ENCODE peak calls at places on chromosomes 11 and 22, in seven cellular contexts. One of them, this sample, is unnamed.

GRCh38 chr11:66100272-66101037 is 30.4 kb downstream of the PACS1 start:
- DNase-seq in HAP-1: no peak
- DNase-seq in A549: peak; percentile 59
- DNase-seq in CD8-positive, alpha-beta T cell: peak; percentile 31
- DNase-seq in pancreas: peak; percentile 86
- DNase-seq in OCI-LY7: peak; percentile 86
- DNase-seq in IMR-90: no peak
- DNase-seq in this sample: peak; percentile 36

GRCh38 chr11:1381793-1382425 is 7.8 kb upstream of the BRSK2 start:
- DNase-seq in pancreas: peak; percentile 14
- DNase-seq in CD8-positive, alpha-beta T cell: no peak
- DNase-seq in OCI-LY7: no peak
- DNase-seq in IMR-90: no peak
- DNase-seq in A549: no peak
- DNase-seq in HAP-1: no peak
- DNase-seq in this sample: no peak

GRCh38 chr11:128086794-128087193 is 500.6 kb downstream of the ETS1 start:
- DNase-seq in A549: no peak
- DNase-seq in OCI-LY7: no peak
- DNase-seq in IMR-90: no peak
- DNase-seq in HAP-1: no peak
- DNase-seq in pancreas: no peak
- DNase-seq in CD8-positive, alpha-beta T cell: no peak
- DNase-seq in this sample: no peak

GRCh38 chr11:746289-747175 is 732 bp upstream of the TALDO1 start:
- DNase-seq in A549: peak; percentile 45
- DNase-seq in OCI-LY7: peak; percentile 35
- DNase-seq in HAP-1: peak; percentile 41
- DNase-seq in pancreas: no peak
- DNase-seq in CD8-positive, alpha-beta T cell: no peak
- DNase-seq in IMR-90: peak; percentile 24
- DNase-seq in this sample: peak; percentile 22

GRCh38 chr11:32960553-32961164 is 55.0 kb upstream of the DEPDC7 start:
- DNase-seq in pancreas: no peak
- DNase-seq in OCI-LY7: peak; percentile 60
- DNase-seq in HAP-1: peak; percentile 72
- DNase-seq in CD8-positive, alpha-beta T cell: no peak
- DNase-seq in A549: peak; percentile 63
- DNase-seq in IMR-90: peak; percentile 71
- DNase-seq in this sample: peak; percentile 31

GRCh38 chr11:115616941-115617340 is 112.7 kb upstream of the CADM1 start:
- DNase-seq in CD8-positive, alpha-beta T cell: no peak
- DNase-seq in pancreas: peak; percentile 20
- DNase-seq in HAP-1: no peak
- DNase-seq in A549: no peak
- DNase-seq in IMR-90: peak; percentile 90
- DNase-seq in OCI-LY7: no peak
- DNase-seq in this sample: peak; percentile 90

GRCh38 chr22:28773461-28773867 is 969 bp downstream of the CCDC117 start:
- DNase-seq in OCI-LY7: no peak
- DNase-seq in HAP-1: no peak
- DNase-seq in A549: no peak
- DNase-seq in IMR-90: peak; percentile 69
- DNase-seq in CD8-positive, alpha-beta T cell: no peak
- DNase-seq in pancreas: no peak
- DNase-seq in this sample: peak; percentile 49

GRCh38 chr11:132008872-132009271 is 638.5 kb downstream of the NTM start:
- DNase-seq in OCI-LY7: no peak
- DNase-seq in CD8-positive, alpha-beta T cell: no peak
- DNase-seq in IMR-90: no peak
- DNase-seq in HAP-1: no peak
- DNase-seq in A549: no peak
- DNase-seq in pancreas: no peak
- DNase-seq in this sample: no peak

GRCh38 chr11:17533782-17534415 is 10.3 kb downstream of the USH1C start:
- DNase-seq in OCI-LY7: no peak
- DNase-seq in CD8-positive, alpha-beta T cell: no peak
- DNase-seq in A549: no peak
- DNase-seq in HAP-1: no peak
- DNase-seq in IMR-90: no peak
- DNase-seq in pancreas: no peak
- DNase-seq in this sample: no peak

GRCh38 chr11:67516806-67517205 is 6.4 kb downstream of the CABP2 start:
- DNase-seq in OCI-LY7: no peak
- DNase-seq in IMR-90: no peak
- DNase-seq in A549: no peak
- DNase-seq in CD8-positive, alpha-beta T cell: no peak
- DNase-seq in HAP-1: no peak
- DNase-seq in pancreas: no peak
- DNase-seq in this sample: no peak

GRCh38 chr22:41831383-41831782 is 1.5 kb upstream of the SREBF2 start:
- DNase-seq in pancreas: no peak
- DNase-seq in A549: no peak
- DNase-seq in HAP-1: no peak
- DNase-seq in IMR-90: no peak
- DNase-seq in OCI-LY7: peak; percentile 32
- DNase-seq in CD8-positive, alpha-beta T cell: no peak
- DNase-seq in this sample: no peak

GRCh38 chr11:64638017-64638664 is 47.1 kb downstream of the SLC22A12 start:
- DNase-seq in OCI-LY7: no peak
- DNase-seq in pancreas: no peak
- DNase-seq in CD8-positive, alpha-beta T cell: no peak
- DNase-seq in HAP-1: no peak
- DNase-seq in A549: no peak
- DNase-seq in IMR-90: no peak
- DNase-seq in this sample: no peak

GRCh38 chr22:32814289-32814865 is 12.9 kb downstream of the TIMP3 start:
- DNase-seq in IMR-90: no peak
- DNase-seq in A549: no peak
- DNase-seq in CD8-positive, alpha-beta T cell: no peak
- DNase-seq in pancreas: no peak
- DNase-seq in HAP-1: no peak
- DNase-seq in OCI-LY7: no peak
- DNase-seq in this sample: no peak

GRCh38 chr11:125165111-125165663 is 636 bp downstream of the PKNOX2 start:
- DNase-seq in OCI-LY7: no peak
- DNase-seq in A549: no peak
- DNase-seq in HAP-1: no peak
- DNase-seq in IMR-90: peak; percentile 24
- DNase-seq in CD8-positive, alpha-beta T cell: no peak
- DNase-seq in pancreas: no peak
- DNase-seq in this sample: peak; percentile 29

DNA sequence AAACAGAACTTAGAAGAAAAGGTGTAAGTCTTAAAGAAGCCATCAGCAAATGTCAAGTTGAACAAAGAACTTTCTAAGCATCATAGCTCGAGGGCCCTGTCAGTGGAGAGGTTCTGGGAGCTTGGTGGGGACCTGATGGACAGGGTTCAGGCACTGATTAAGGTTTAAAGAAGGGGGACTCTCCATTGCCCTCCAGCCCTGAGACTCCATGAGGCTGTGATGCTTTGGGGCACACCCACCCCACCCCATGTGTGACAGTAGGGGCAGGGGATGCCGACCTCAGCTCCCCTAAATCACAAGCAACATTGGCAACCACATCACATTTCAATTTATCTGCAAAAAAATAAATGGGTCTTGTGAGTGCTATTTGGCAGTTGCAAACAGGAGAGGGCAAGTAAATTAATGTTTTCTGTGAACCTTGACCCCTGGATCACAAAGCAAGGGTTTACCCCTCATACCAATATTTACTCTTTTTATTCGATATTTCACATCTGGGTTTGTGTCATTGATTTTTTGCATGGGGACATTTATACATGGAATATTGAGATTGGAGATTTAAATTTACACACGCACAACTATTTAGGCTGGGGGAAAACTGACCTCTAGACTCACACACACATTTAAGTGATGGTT is 37.1 kb upstream of the ANO1 start:
- DNase-seq in OCI-LY7: no peak
- DNase-seq in HAP-1: no peak
- DNase-seq in A549: no peak
- DNase-seq in IMR-90: no peak
- DNase-seq in pancreas: no peak
- DNase-seq in CD8-positive, alpha-beta T cell: no peak
- DNase-seq in this sample: no peak
- H3K9me3 ChIP-seq in OCI-LY7: peaks cover 5% of the 10 kb centered on the region
- H3K9me3 ChIP-seq in HAP-1: peaks cover 3% of the 10 kb centered on the region
- H3K9me3 ChIP-seq in A549: peaks cover 72% of the 10 kb centered on the region
- H3K9me3 ChIP-seq in IMR-90: peaks cover 42% of the 10 kb centered on the region
- H3K9me3 ChIP-seq in pancreas: no peaks in the 10 kb centered on the region
- H3K9me3 ChIP-seq in CD8-positive, alpha-beta T cell: peaks cover 7% of the 10 kb centered on the region
- H3K9me3 ChIP-seq in this sample: peaks cover 28% of the 10 kb centered on the region

GRCh38 chr11:5591613-5592012 is 4.8 kb upstream of the TRIM6 start:
- DNase-seq in CD8-positive, alpha-beta T cell: no peak
- DNase-seq in IMR-90: no peak
- DNase-seq in pancreas: no peak
- DNase-seq in A549: no peak
- DNase-seq in OCI-LY7: no peak
- DNase-seq in HAP-1: no peak
- DNase-seq in this sample: no peak
- H3K9me3 ChIP-seq in CD8-positive, alpha-beta T cell: no peaks in the 10 kb centered on the region
- H3K9me3 ChIP-seq in IMR-90: no peaks in the 10 kb centered on the region
- H3K9me3 ChIP-seq in pancreas: no peaks in the 10 kb centered on the region
- H3K9me3 ChIP-seq in A549: no peaks in the 10 kb centered on the region
- H3K9me3 ChIP-seq in OCI-LY7: no peaks in the 10 kb centered on the region
- H3K9me3 ChIP-seq in HAP-1: no peaks in the 10 kb centered on the region
- H3K9me3 ChIP-seq in this sample: no peaks in the 10 kb centered on the region

GRCh38 chr11:70569996-70570692 is 171.8 kb downstream of the CTTN start:
- DNase-seq in HAP-1: no peak
- DNase-seq in CD8-positive, alpha-beta T cell: no peak
- DNase-seq in OCI-LY7: no peak
- DNase-seq in IMR-90: no peak
- DNase-seq in A549: no peak
- DNase-seq in pancreas: no peak
- DNase-seq in this sample: no peak

GRCh38 chr11:70568504-70569172 is 170.3 kb downstream of the CTTN start:
- DNase-seq in OCI-LY7: no peak
- DNase-seq in IMR-90: peak; percentile 24
- DNase-seq in HAP-1: no peak
- DNase-seq in pancreas: no peak
- DNase-seq in CD8-positive, alpha-beta T cell: no peak
- DNase-seq in A549: no peak
- DNase-seq in this sample: peak; percentile 20

GRCh38 chr11:70570693-70571395 is 172.5 kb downstream of the CTTN start:
- DNase-seq in CD8-positive, alpha-beta T cell: no peak
- DNase-seq in HAP-1: no peak
- DNase-seq in A549: no peak
- DNase-seq in pancreas: no peak
- DNase-seq in OCI-LY7: no peak
- DNase-seq in IMR-90: no peak
- DNase-seq in this sample: no peak

GRCh38 chr11:70567680-70568503 is 169.6 kb downstream of the CTTN start:
- DNase-seq in IMR-90: peak; percentile 10
- DNase-seq in OCI-LY7: no peak
- DNase-seq in CD8-positive, alpha-beta T cell: no peak
- DNase-seq in A549: no peak
- DNase-seq in pancreas: no peak
- DNase-seq in HAP-1: no peak
- DNase-seq in this sample: peak; percentile 14

DNA sequence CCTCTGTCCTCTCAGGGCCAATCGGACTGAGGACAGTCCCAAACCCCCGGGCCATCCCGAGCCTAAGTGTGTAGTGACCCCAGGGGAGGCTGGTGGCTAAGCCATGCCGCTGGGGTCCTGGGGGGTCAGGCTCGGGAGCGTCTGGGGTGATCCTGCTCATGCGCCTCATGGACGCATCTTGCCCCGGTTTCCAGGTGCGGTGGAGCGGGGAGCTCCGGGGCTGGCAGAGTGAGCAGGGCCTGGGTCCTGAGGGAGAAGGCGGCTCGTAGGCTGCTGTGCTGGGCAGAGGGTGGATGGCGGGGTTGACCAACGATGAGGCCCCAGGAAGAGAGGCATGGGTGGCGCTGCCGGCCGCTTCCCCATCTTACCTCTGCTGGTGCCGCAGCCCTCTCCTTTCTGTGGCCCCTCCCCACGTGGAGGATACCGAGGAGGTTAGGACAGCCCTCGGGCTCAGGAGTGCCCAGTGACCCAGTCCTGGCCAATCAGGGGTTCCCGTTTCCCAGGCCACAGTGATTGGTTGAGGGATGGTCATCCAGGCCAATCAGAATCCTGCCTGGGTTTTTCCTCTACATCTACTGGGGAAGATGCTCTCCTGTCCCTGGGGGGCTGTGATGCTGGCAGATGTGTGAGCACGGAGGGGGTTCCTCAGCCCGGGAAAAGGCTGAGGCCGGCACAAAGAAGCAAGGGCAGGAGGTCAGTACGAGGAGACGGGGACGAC is 171.0 kb downstream of the CTTN start:
- DNase-seq in pancreas: no peak
- DNase-seq in OCI-LY7: no peak
- DNase-seq in A549: no peak
- DNase-seq in HAP-1: no peak
- DNase-seq in IMR-90: no peak
- DNase-seq in CD8-positive, alpha-beta T cell: no peak
- DNase-seq in this sample: no peak
- H3K9me3 ChIP-seq in pancreas: no peaks in the 10 kb centered on the region
- H3K9me3 ChIP-seq in OCI-LY7: no peaks in the 10 kb centered on the region
- H3K9me3 ChIP-seq in A549: no peaks in the 10 kb centered on the region
- H3K9me3 ChIP-seq in HAP-1: no peaks in the 10 kb centered on the region
- H3K9me3 ChIP-seq in IMR-90: no peaks in the 10 kb centered on the region
- H3K9me3 ChIP-seq in CD8-positive, alpha-beta T cell: no peaks in the 10 kb centered on the region
- H3K9me3 ChIP-seq in this sample: no peaks in the 10 kb centered on the region

GRCh38 chr22:47009304-47010101 is 247.1 kb downstream of the TBC1D22A start:
- DNase-seq in HAP-1: no peak
- DNase-seq in A549: no peak
- DNase-seq in OCI-LY7: no peak
- DNase-seq in IMR-90: no peak
- DNase-seq in pancreas: no peak
- DNase-seq in CD8-positive, alpha-beta T cell: no peak
- DNase-seq in this sample: no peak

GRCh38 chr22:47011131-47011854 is 248.8 kb downstream of the TBC1D22A start:
- DNase-seq in HAP-1: no peak
- DNase-seq in A549: no peak
- DNase-seq in pancreas: no peak
- DNase-seq in IMR-90: no peak
- DNase-seq in OCI-LY7: no peak
- DNase-seq in CD8-positive, alpha-beta T cell: no peak
- DNase-seq in this sample: no peak

GRCh38 chr22:47012589-47013365 is 250.3 kb downstream of the TBC1D22A start:
- DNase-seq in OCI-LY7: no peak
- DNase-seq in IMR-90: peak; percentile 77
- DNase-seq in CD8-positive, alpha-beta T cell: no peak
- DNase-seq in A549: no peak
- DNase-seq in HAP-1: no peak
- DNase-seq in pancreas: no peak
- DNase-seq in this sample: peak; percentile 63

GRCh38 chr22:47008208-47008885 is 245.9 kb downstream of the TBC1D22A start:
- DNase-seq in HAP-1: no peak
- DNase-seq in A549: no peak
- DNase-seq in pancreas: no peak
- DNase-seq in OCI-LY7: no peak
- DNase-seq in IMR-90: no peak
- DNase-seq in CD8-positive, alpha-beta T cell: no peak
- DNase-seq in this sample: no peak

DNA sequence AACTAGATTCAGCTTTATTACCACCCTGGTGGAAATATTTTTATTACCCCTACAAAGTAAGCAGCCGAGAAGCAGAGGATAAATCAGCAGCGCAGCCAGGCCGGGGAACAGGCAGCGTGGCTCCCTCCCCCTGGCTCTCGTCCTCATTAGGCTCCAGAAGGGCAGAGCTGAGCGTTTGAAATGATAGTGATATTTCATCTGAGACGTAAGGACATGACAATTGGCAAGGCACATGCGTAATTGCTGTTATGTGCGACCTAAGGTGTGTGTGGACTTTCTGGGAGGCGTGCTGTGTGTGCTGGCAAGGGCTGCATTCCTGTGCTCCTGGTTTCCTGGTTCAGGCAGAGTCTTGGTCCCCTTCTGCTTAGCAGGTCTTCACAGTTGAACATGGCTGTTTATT is 247.8 kb downstream of the TBC1D22A start:
- DNase-seq in CD8-positive, alpha-beta T cell: no peak
- DNase-seq in pancreas: no peak
- DNase-seq in OCI-LY7: no peak
- DNase-seq in IMR-90: no peak
- DNase-seq in A549: no peak
- DNase-seq in HAP-1: no peak
- DNase-seq in this sample: no peak
- H3K9me3 ChIP-seq in CD8-positive, alpha-beta T cell: no peaks in the 10 kb centered on the region
- H3K9me3 ChIP-seq in pancreas: no peaks in the 10 kb centered on the region
- H3K9me3 ChIP-seq in OCI-LY7: no peaks in the 10 kb centered on the region
- H3K9me3 ChIP-seq in IMR-90: no peaks in the 10 kb centered on the region
- H3K9me3 ChIP-seq in A549: no peaks in the 10 kb centered on the region
- H3K9me3 ChIP-seq in HAP-1: no peaks in the 10 kb centered on the region
- H3K9me3 ChIP-seq in this sample: no peaks in the 10 kb centered on the region

This sample was measured in astrocyte.